ENCODE peak calls at places on chromosome 3, in four cellular contexts. A is HTR-8/SVneo; Z is activated CD4-positive, alpha-beta T cell treated with anti-CD3 and anti-CD28 coated beads for 1 hour; P is stimulated activated CD4-positive, alpha-beta T cell treated with anti-CD3 and anti-CD28 coated beads, Interleukin-1b, Interleukin-23, amount 100 ng/mL, for 1 hour. M is an unnamed sample.

GRCh38 chr3:20054549-20054987 is 14.3 kb downstream of the KAT2B start:
- DNase-seq in A (peak), Z (peak), P (peak), M (no peak)

GRCh38 chr3:2247831-2248230 is 149.2 kb downstream of the CNTN4 start:
- DNase-seq in A (no peak), Z (no peak), P (no peak), M (no peak)

GRCh38 chr3:26652157-26652556 is 29.6 kb downstream of the LRRC3B start:
- DNase-seq in A (no peak), Z (no peak), P (no peak), M (no peak)

GRCh38 chr3:17137321-17137826 is 252.6 kb downstream of the PLCL2 start:
- DNase-seq in A (no peak), Z (no peak), P (no peak), M (no peak)

GRCh38 chr3:136671921-136672320 is 80.3 kb downstream of the STAG1 start:
- DNase-seq in A (no peak), Z (no peak), P (no peak), M (no peak)

GRCh38 chr3:187742351-187743171 is 2.7 kb downstream of the BCL6 start:
- DNase-seq in A (no peak), Z (no peak), P (no peak), M (no peak)

GRCh38 chr3:149375164-149375823 is 2.2 kb downstream of the TM4SF1 start:
- DNase-seq in A (no peak), Z (no peak), P (no peak), M (no peak)

GRCh38 chr3:128040041-128040440 is 12.2 kb upstream of the SEC61A1 start:
- DNase-seq in A (no peak), Z (no peak), P (no peak), M (no peak)

GRCh38 chr3:43389388-43390254 is 103.3 kb downstream of the SNRK start:
- DNase-seq in A (peak), Z (peak), P (peak), M (no peak)

GRCh38 chr3:15361494-15362214 is 29.3 kb upstream of the SH3BP5 start:
- DNase-seq in A (peak), Z (no peak), P (no peak), M (no peak)

GRCh38 chr3:169686874-169687273 is 23.4 kb upstream of the MECOM start:
- DNase-seq in A (no peak), Z (no peak), P (no peak), M (no peak)

GRCh38 chr3:149507491-149508324 is 33.2 kb downstream of the TM4SF4 start:
- DNase-seq in A (no peak), Z (no peak), P (no peak), M (no peak)

GRCh38 chr3:127750226-127751031 is 71.9 kb downstream of the MGLL start:
- DNase-seq in A (no peak), Z (no peak), P (no peak), M (no peak)

GRCh38 chr3:129310111-129310601 is 31.5 kb downstream of the HMCES start:
- DNase-seq in A (no peak), Z (no peak), P (no peak), M (no peak)

GRCh38 chr3:11720220-11721113 is 76.8 kb upstream of the VGLL4 start:
- DNase-seq in A (peak), Z (peak), P (no peak), M (no peak)

GRCh38 chr3:25854214-25854613 is 64.3 kb downstream of the OXSM start:
- DNase-seq in A (peak), Z (no peak), P (no peak), M (no peak)

GRCh38 chr3:184688251-184688851 is 23.5 kb downstream of the MAGEF1 start:
- DNase-seq in A (peak), Z (no peak), P (no peak), M (no peak)

GRCh38 chr3:194137314-194138097 is 1.6 kb downstream of the HES1 start:
- DNase-seq in A (peak), Z (peak), P (no peak), M (no peak)

GRCh38 chr3:170534232-170534631 is 51.6 kb downstream of the SLC7A14 start:
- DNase-seq in A (no peak), Z (no peak), P (no peak), M (no peak)

GRCh38 chr3:81245505-81245904 is 515.9 kb downstream of the GBE1 start:
- DNase-seq in A (no peak), Z (no peak), P (no peak), M (no peak)

GRCh38 chr3:54028372-54028771 is 94.0 kb upstream of the CACNA2D3 start:
- DNase-seq in A (no peak), Z (no peak), P (no peak), M (no peak)

GRCh38 chr3:144403040-144403457 is 431.4 kb downstream of the DIPK2A start:
- DNase-seq in A (no peak), Z (no peak), P (no peak), M (no peak)

GRCh38 chr3:43405888-43406636 is 119.7 kb downstream of the SNRK start:
- DNase-seq in A (no peak), Z (no peak), P (no peak), M (no peak)

GRCh38 chr3:177596248-177596821 is 399.1 kb upstream of the TBL1XR1 start:
- DNase-seq in A (no peak), Z (no peak), P (no peak), M (no peak)

GRCh38 chr3:189457201-189457607 is 174.0 kb upstream of the TP63 start:
- DNase-seq in A (no peak), Z (no peak), P (no peak), M (no peak)

GRCh38 chr3:150761831-150762661 is 923 bp downstream of the SIAH2 start:
- DNase-seq in A (peak), Z (peak), P (no peak), M (no peak)

GRCh38 chr3:184772667-184773272 is 39.2 kb upstream of the VPS8 start:
- DNase-seq in A (no peak), Z (no peak), P (no peak), M (no peak)

GRCh38 chr3:100682854-100683760 is 26.2 kb upstream of the TFG start:
- DNase-seq in A (no peak), Z (no peak), P (no peak), M (no peak)